ENCODE peak calls at places on chromosome 11, in six cellular contexts. Y is neuronal stem cell, N is neural progenitor cell, T is K562, P is colonic mucosa, D is DND-41. C is an unnamed sample.
A peak's percentile ranks its signal among the peaks of the same experiment; 100 is the strongest.

GRCh38 chr11:443542-444199 is 1.9 kb upstream of the ANO9 start:
- DNase-seq in Y (no peak), N (no peak), T (no peak), P (peak; percentile 53), D (no peak), C (no peak)

GRCh38 chr11:64204464-64204989 is 2.0 kb upstream of the FERMT3 start:
- DNase-seq in Y (peak; percentile 48), N (peak; percentile 85), T (peak; percentile 79), P (peak; percentile 92), D (peak; percentile 88), C (peak; percentile 78)

GRCh38 chr11:35151896-35152295 is 12.9 kb downstream of the CD44 start:
- DNase-seq in Y (no peak), N (peak; percentile 14), T (no peak), P (no peak), D (no peak), C (peak; percentile 73)

GRCh38 chr11:44334356-44335004 is 24.5 kb upstream of the ALX4 start:
- DNase-seq in Y (no peak), N (no peak), T (no peak), P (no peak), D (no peak), C (no peak)

GRCh38 chr11:112033902-112034301 is 8.7 kb downstream of the DLAT start:
- DNase-seq in Y (no peak), N (no peak), T (no peak), P (no peak), D (no peak), C (no peak)

GRCh38 chr11:73203322-73203721 is 14.8 kb upstream of the P2RY2 start:
- DNase-seq in Y (no peak), N (no peak), T (no peak), P (no peak), D (no peak), C (no peak)

GRCh38 chr11:7904910-7905309 is 26.2 kb downstream of the OR10A6 start:
- DNase-seq in Y (no peak), N (peak; percentile 33), T (no peak), P (no peak), D (no peak), C (no peak)

GRCh38 chr11:65932558-65932919 is 12.7 kb upstream of the TSGA10IP start:
- DNase-seq in Y (no peak), N (peak; percentile 57), T (peak; percentile 61), P (no peak), D (no peak), C (no peak)

GRCh38 chr11:26806209-26806608 is 84.3 kb upstream of the SLC5A12 start:
- DNase-seq in Y (no peak), N (no peak), T (no peak), P (no peak), D (no peak), C (no peak)

GRCh38 chr11:26779466-26779865 is 57.6 kb upstream of the SLC5A12 start:
- DNase-seq in Y (no peak), N (no peak), T (no peak), P (no peak), D (no peak), C (no peak)

GRCh38 chr11:34223021-34223813 is 117.8 kb downstream of the NAT10 start:
- DNase-seq in Y (no peak), N (peak; percentile 30), T (no peak), P (peak; percentile 74), D (no peak), C (no peak)

GRCh38 chr11:1992111-1992510 is 5.5 kb downstream of the H19 start:
- DNase-seq in Y (no peak), N (no peak), T (no peak), P (no peak), D (no peak), C (no peak)

GRCh38 chr11:6611092-6612007 is 666 bp downstream of the TAF10 start:
- DNase-seq in Y (no peak), N (peak; percentile 48), T (no peak), P (peak; percentile 47), D (peak; percentile 46), C (no peak)

GRCh38 chr11:7651700-7652099 is 21.6 kb downstream of the CYB5R2 start:
- DNase-seq in Y (no peak), N (no peak), T (no peak), P (no peak), D (no peak), C (no peak)

GRCh38 chr11:123238297-123238696 is 43.2 kb upstream of the CLMP start:
- DNase-seq in Y (no peak), N (no peak), T (no peak), P (peak; percentile 31), D (no peak), C (no peak)

GRCh38 chr11:18135308-18135707 is 2.9 kb downstream of the MRGPRX3 start:
- DNase-seq in Y (no peak), N (no peak), T (no peak), P (no peak), D (no peak), C (no peak)

GRCh38 chr11:70109006-70109405 is 30.9 kb downstream of the ANO1 start:
- DNase-seq in Y (no peak), N (no peak), T (no peak), P (no peak), D (no peak), C (peak; percentile 46)

GRCh38 chr11:70106757-70107156 is 28.6 kb downstream of the ANO1 start:
- DNase-seq in Y (no peak), N (no peak), T (no peak), P (no peak), D (no peak), C (no peak)

GRCh38 chr11:70107191-70107590 is 29.1 kb downstream of the ANO1 start:
- DNase-seq in Y (no peak), N (no peak), T (no peak), P (no peak), D (no peak), C (no peak)

GRCh38 chr11:70108250-70108649 is 30.1 kb downstream of the ANO1 start:
- DNase-seq in Y (no peak), N (no peak), T (no peak), P (no peak), D (no peak), C (no peak)

GRCh38 chr11:70107756-70108155 is 29.6 kb downstream of the ANO1 start:
- DNase-seq in Y (no peak), N (no peak), T (no peak), P (no peak), D (no peak), C (no peak)
- H3K9ac ChIP-seq in Y (peak overlapping the region; percentile 67), N (no peak overlapping the region), T (no peak overlapping the region), P (no peak overlapping the region), D (no peak overlapping the region), C (peak overlapping the region; percentile 32)

DNA sequence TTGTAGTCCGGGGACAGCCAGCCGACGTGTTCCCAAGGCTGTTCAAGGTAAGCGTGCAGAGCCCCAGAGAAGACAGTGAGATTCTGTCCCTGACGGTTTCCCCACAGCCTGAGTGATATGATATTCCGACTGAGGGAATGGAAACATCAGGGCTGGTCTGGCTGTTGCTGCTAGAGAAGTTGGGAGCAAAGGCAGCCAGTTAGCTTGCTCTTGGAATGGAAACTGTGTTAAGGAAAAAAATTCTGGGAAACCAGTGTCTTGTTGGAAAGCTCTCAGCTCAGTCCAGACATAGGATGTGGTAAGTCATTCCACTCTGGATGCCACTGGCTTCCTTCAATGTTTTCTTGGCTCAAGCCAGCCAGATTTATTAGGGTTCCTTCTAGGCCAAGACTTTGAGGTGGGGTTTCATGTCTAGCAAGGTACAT is 8.8 kb downstream of the CRY2 start:
- DNase-seq in Y (no peak), N (no peak), T (no peak), P (no peak), D (no peak), C (no peak)
- H3K9ac ChIP-seq in Y (no peak overlapping the region), N (no peak overlapping the region), T (no peak overlapping the region), P (no peak overlapping the region), D (no peak overlapping the region), C (no peak overlapping the region)

GRCh38 chr11:3830741-3831140 is 10.0 kb downstream of the RHOG start:
- DNase-seq in Y (no peak), N (no peak), T (peak; percentile 4), P (no peak), D (no peak), C (no peak)

GRCh38 chr11:3830088-3830487 is 10.7 kb downstream of the RHOG start:
- DNase-seq in Y (no peak), N (no peak), T (no peak), P (no peak), D (no peak), C (no peak)

GRCh38 chr11:3832816-3833215 is 7.9 kb downstream of the RHOG start:
- DNase-seq in Y (no peak), N (no peak), T (no peak), P (no peak), D (no peak), C (no peak)

GRCh38 chr11:3833461-3833860 is 7.3 kb downstream of the RHOG start:
- DNase-seq in Y (no peak), N (no peak), T (no peak), P (no peak), D (no peak), C (no peak)

DNA sequence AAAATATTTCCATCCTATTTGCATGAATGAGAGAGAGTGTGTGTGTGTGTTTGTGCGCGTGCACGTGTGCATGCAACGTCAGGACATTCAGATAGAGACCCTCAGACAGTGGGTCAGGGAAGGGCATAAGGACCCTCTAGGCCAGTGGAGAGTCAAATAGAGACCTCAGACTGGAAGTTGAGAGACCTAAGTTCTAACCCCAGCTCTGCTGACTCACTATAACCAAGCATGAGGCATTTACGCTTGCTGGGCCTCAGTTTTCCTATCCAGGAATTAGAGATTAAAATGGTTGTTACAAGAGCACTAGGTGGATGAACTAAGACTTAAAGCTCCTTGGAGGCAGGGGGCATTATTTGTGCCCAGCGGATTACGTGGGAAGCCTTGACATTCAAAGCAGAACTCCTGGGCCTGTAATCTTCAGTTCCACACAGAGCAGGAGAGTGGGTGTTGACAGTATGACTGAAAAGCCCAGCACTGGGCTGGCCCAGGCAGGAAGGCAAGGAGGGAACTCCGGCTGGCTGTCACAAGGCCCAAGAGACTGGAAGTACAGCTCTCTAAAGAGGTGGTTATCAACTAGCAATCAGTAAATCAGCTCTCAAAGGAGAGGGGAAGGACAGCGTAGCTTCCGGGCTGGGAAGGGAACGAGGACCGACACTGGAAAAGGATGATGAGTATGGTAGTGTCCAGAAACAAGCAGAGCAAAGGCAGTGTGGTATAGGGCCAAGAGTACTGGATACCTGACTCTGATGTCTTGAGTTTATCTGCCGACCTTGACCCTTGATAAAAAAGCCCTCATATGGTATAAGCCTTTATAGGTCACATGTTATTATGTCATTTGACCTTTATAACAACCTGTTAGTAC is 9.2 kb downstream of the RHOG start:
- DNase-seq in Y (no peak), N (no peak), T (peak; percentile 7), P (no peak), D (no peak), C (no peak)
- H3K9ac ChIP-seq in Y (no peak overlapping the region), N (no peak overlapping the region), T (peak overlapping the region; percentile 76), P (no peak overlapping the region), D (no peak overlapping the region), C (peak overlapping the region; percentile 0)

GRCh38 chr11:15987044-15987443 is 369.3 kb downstream of the SOX6 start:
- DNase-seq in Y (no peak), N (no peak), T (no peak), P (no peak), D (no peak), C (no peak)
- H3K9ac ChIP-seq in Y (no peak overlapping the region), N (no peak overlapping the region), T (no peak overlapping the region), P (no peak overlapping the region), D (no peak overlapping the region), C (no peak overlapping the region)

GRCh38 chr11:59818572-59818971 is 8.0 kb upstream of the MRPL16 start:
- DNase-seq in Y (no peak), N (no peak), T (no peak), P (no peak), D (peak; percentile 58), C (no peak)
- H3K9ac ChIP-seq in Y (no peak overlapping the region), N (no peak overlapping the region), T (no peak overlapping the region), P (no peak overlapping the region), D (peak overlapping the region; percentile 42), C (no peak overlapping the region)

GRCh38 chr11:46065681-46066080 is 55.6 kb downstream of the PHF21A start:
- DNase-seq in Y (no peak), N (no peak), T (no peak), P (no peak), D (no peak), C (no peak)
- H3K9ac ChIP-seq in Y (no peak overlapping the region), N (no peak overlapping the region), T (no peak overlapping the region), P (no peak overlapping the region), D (no peak overlapping the region), C (no peak overlapping the region)

C was measured in NT2/D1.